ENCODE peak calls at places on chromosomes 3 and 15, in four cellular contexts. One of them, this sample, is unnamed.

GRCh38 chr15:45522931-45523331 is 376 bp upstream of the SLC30A4 start:
- DNase-seq in HCT116: no peak
- DNase-seq in HepG2: no peak
- DNase-seq in K562: no peak
- DNase-seq in this sample: peak; percentile 17

GRCh38 chr3:30689202-30689641 is 82.8 kb downstream of the TGFBR2 start:
- DNase-seq in HCT116: peak; percentile 79
- DNase-seq in HepG2: no peak
- DNase-seq in K562: no peak
- DNase-seq in this sample: no peak

GRCh38 chr3:136250862-136251460 is 821 bp downstream of the PCCB start:
- DNase-seq in HCT116: no peak
- DNase-seq in HepG2: peak; percentile 64
- DNase-seq in K562: peak; percentile 78
- DNase-seq in this sample: no peak

GRCh38 chr3:125585595-125586223 is 9.6 kb downstream of the OSBPL11 start:
- DNase-seq in HCT116: peak; percentile 45
- DNase-seq in HepG2: peak; percentile 56
- DNase-seq in K562: peak; percentile 40
- DNase-seq in this sample: no peak

GRCh38 chr3:134342269-134342668 is 32.0 kb downstream of the AMOTL2 start:
- DNase-seq in HCT116: no peak
- DNase-seq in HepG2: no peak
- DNase-seq in K562: no peak
- DNase-seq in this sample: no peak

GRCh38 chr3:164465172-164465571 is 613.1 kb downstream of the SI start:
- DNase-seq in HCT116: no peak
- DNase-seq in HepG2: no peak
- DNase-seq in K562: no peak
- DNase-seq in this sample: no peak

GRCh38 chr3:128081846-128082245 is 29.6 kb downstream of the SEC61A1 start:
- DNase-seq in HCT116: no peak
- DNase-seq in HepG2: no peak
- DNase-seq in K562: no peak
- DNase-seq in this sample: no peak

GRCh38 chr3:159988617-159989251 is at the start of gene IL12A:
- DNase-seq in HCT116: peak; percentile 52
- DNase-seq in HepG2: peak; percentile 59
- DNase-seq in K562: peak; percentile 77
- DNase-seq in this sample: no peak

GRCh38 chr3:170997966-170998913 is 28.3 kb downstream of the SLC2A2 start:
- DNase-seq in HCT116: no peak
- DNase-seq in HepG2: peak; percentile 91
- DNase-seq in K562: no peak
- DNase-seq in this sample: no peak

GRCh38 chr15:66388057-66388363 is 1.3 kb downstream of the MAP2K1 start:
- DNase-seq in HCT116: no peak
- DNase-seq in HepG2: no peak
- DNase-seq in K562: no peak
- DNase-seq in this sample: no peak

GRCh38 chr3:50995085-50995824 is 320.5 kb downstream of the DOCK3 start:
- DNase-seq in HCT116: no peak
- DNase-seq in HepG2: no peak
- DNase-seq in K562: no peak
- DNase-seq in this sample: no peak

GRCh38 chr15:60660290-60661051 is 181.5 kb upstream of the ICE2 start:
- DNase-seq in HCT116: no peak
- DNase-seq in HepG2: no peak
- DNase-seq in K562: no peak
- DNase-seq in this sample: no peak

GRCh38 chr15:81133782-81134461 is at the start of gene CFAP161:
- DNase-seq in HCT116: peak; percentile 42
- DNase-seq in HepG2: peak; percentile 29
- DNase-seq in K562: no peak
- DNase-seq in this sample: no peak
- TF ChIP-seq CTCF in HCT116: no peak
- TF ChIP-seq CTCF in HepG2: no peak
- TF ChIP-seq CTCF in K562: no peak
- TF ChIP-seq CTCF in this sample: no peak

GRCh38 chr3:112815981-112816380 is 30.7 kb downstream of the CD200R1L start:
- DNase-seq in HCT116: no peak
- DNase-seq in HepG2: no peak
- DNase-seq in K562: no peak
- DNase-seq in this sample: no peak

GRCh38 chr3:112813016-112813415 is 33.6 kb downstream of the CD200R1L start:
- DNase-seq in HCT116: no peak
- DNase-seq in HepG2: no peak
- DNase-seq in K562: peak; percentile 13
- DNase-seq in this sample: no peak

GRCh38 chr3:112814256-112814655 is 32.4 kb downstream of the CD200R1L start:
- DNase-seq in HCT116: peak; percentile 21
- DNase-seq in HepG2: peak; percentile 2
- DNase-seq in K562: no peak
- DNase-seq in this sample: peak; percentile 8

GRCh38 chr3:112811917-112812660 is 34.6 kb downstream of the CD200R1L start:
- DNase-seq in HCT116: no peak
- DNase-seq in HepG2: no peak
- DNase-seq in K562: peak; percentile 19
- DNase-seq in this sample: no peak

DNA sequence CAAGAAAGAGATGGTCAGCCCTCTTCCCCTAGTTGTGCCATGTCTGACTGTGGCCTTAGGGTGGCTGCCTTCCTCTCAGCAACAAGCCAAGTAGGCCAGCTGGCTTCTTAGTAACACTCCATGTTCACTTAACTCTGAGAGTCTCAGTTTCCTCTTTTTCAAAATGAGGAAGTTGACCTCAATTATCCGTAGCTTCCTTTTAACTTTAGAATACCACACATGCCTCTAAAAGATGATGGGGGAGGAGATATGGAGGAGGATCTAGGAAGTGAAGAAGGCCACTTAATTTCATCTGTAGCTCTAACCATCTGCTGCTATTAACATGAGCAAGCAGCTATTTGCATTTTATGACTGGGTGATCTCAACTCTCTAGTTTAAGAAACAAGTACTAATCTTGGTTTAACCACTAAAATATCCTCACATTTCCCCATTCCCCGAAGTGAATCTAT is 32.9 kb downstream of the CD200R1L start:
- DNase-seq in HCT116: no peak
- DNase-seq in HepG2: no peak
- DNase-seq in K562: no peak
- DNase-seq in this sample: no peak
- TF ChIP-seq TCF7L2 in HCT116: no peak
- TF ChIP-seq TCF7L2 in HepG2: no peak
- TF ChIP-seq TCF7L2 in K562: no peak
- TF ChIP-seq TCF7L2 in this sample: no peak

DNA sequence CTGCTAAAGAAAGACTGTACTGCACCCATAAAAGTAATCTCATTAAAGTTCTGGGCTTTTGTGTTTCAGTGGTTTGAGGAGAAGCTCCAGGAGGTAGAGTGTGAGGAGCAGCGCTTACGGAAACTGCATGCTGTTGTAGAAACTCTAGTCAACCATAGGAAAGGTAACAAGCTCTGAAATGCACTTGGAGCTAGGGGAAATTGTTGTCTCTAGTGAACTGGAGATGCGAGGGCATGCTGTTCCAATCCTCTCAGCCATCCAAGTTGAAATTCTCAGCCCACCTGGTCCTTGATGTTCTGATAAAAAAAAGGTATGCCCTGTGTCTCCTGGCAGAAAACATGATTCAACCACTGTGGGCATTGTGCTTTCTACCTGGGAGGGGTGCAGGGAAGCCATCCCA is 21.4 kb upstream of the SNX22 start:
- DNase-seq in HCT116: no peak
- DNase-seq in HepG2: no peak
- DNase-seq in K562: no peak
- DNase-seq in this sample: no peak
- H3K36me3 ChIP-seq in HCT116: peaks cover 56% of the 10 kb centered on the region
- H3K36me3 ChIP-seq in HepG2: peaks cover 91% of the 10 kb centered on the region
- H3K36me3 ChIP-seq in K562: peaks cover 89% of the 10 kb centered on the region
- H3K36me3 ChIP-seq in this sample: peaks cover 38% of the 10 kb centered on the region

GRCh38 chr3:10299175-10299574 is 6.4 kb upstream of the GHRL start:
- DNase-seq in HCT116: no peak
- DNase-seq in HepG2: no peak
- DNase-seq in K562: no peak
- DNase-seq in this sample: no peak
- TF ChIP-seq CTCF in HCT116: no peak
- TF ChIP-seq CTCF in HepG2: no peak
- TF ChIP-seq CTCF in K562: peak; percentile 35
- TF ChIP-seq CTCF in this sample: no peak

GRCh38 chr3:183094711-183095110 is 4.6 kb downstream of the MCCC1 start:
- DNase-seq in HCT116: no peak
- DNase-seq in HepG2: no peak
- DNase-seq in K562: no peak
- DNase-seq in this sample: no peak

GRCh38 chr3:183099026-183099837 is at the start of gene MCCC1:
- DNase-seq in HCT116: peak; percentile 98
- DNase-seq in HepG2: peak; percentile 96
- DNase-seq in K562: peak; percentile 98
- DNase-seq in this sample: peak; percentile 95

GRCh38 chr3:183100376-183100775 is 1.1 kb upstream of the MCCC1 start:
- DNase-seq in HCT116: no peak
- DNase-seq in HepG2: no peak
- DNase-seq in K562: no peak
- DNase-seq in this sample: no peak

GRCh38 chr3:183099838-183100204 is 525 bp upstream of the MCCC1 start:
- DNase-seq in HCT116: no peak
- DNase-seq in HepG2: no peak
- DNase-seq in K562: no peak
- DNase-seq in this sample: no peak

DNA sequence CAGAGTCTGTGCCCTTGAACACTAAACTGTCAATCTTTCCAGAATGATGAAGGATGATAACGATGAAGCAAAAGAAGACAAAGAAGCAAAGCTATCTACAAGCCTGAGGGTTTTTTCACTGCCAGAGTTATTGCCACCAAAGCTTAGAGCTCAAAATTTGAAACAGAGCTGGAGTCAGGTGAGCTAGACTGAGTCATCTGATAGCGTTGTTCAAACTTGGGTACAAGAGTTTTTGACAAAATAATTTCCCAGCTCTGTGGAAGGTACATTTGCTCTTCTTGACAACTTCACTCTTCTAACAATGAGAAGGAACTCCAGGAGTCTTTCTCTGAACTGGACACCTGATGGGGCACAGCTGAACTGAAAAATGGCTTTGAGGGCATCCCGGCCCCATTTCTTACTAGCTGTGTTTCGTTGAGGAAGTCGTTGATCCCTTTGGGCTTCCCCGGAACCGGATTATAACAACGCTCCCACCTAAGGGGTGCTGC is 714 bp downstream of the MCCC1 start:
- DNase-seq in HCT116: no peak
- DNase-seq in HepG2: no peak
- DNase-seq in K562: no peak
- DNase-seq in this sample: no peak
- TF ChIP-seq TCF7L2 in HCT116: no peak
- TF ChIP-seq TCF7L2 in HepG2: no peak
- TF ChIP-seq TCF7L2 in K562: no peak
- TF ChIP-seq TCF7L2 in this sample: no peak

GRCh38 chr15:57457726-57458125 is 81.4 kb downstream of the CGNL1 start:
- DNase-seq in HCT116: no peak
- DNase-seq in HepG2: no peak
- DNase-seq in K562: no peak
- DNase-seq in this sample: no peak
- H3K36me3 ChIP-seq in HCT116: no peaks in the 10 kb centered on the region
- H3K36me3 ChIP-seq in HepG2: peaks cover 47% of the 10 kb centered on the region
- H3K36me3 ChIP-seq in K562: no peaks in the 10 kb centered on the region
- H3K36me3 ChIP-seq in this sample: no peaks in the 10 kb centered on the region

This sample was measured in Panc1.